ENCODE peak calls at places on chromosomes 11 and 22, in seven cellular contexts. R, Q, P, D, J, I and Z are unnamed samples.

GRCh38 chr11:65640483-65641207 is 2.7 kb downstream of the SIPA1 start:
- DNase-seq in R (no peak), Q (peak), P (peak), D (no peak), J (no peak), I (peak), Z (no peak)

GRCh38 chr22:33842421-33843094 is 77.7 kb downstream of the LARGE1 start:
- DNase-seq in R (no peak), Q (no peak), P (no peak), D (no peak), J (no peak), I (no peak), Z (no peak)

GRCh38 chr11:19393119-19393518 is 152.4 kb upstream of the E2F8 start:
- DNase-seq in R (no peak), Q (no peak), P (no peak), D (no peak), J (no peak), I (no peak), Z (no peak)

GRCh38 chr22:17860220-17860965 is 86.1 kb upstream of the BID start:
- DNase-seq in R (peak), Q (no peak), P (no peak), D (no peak), J (no peak), I (peak), Z (no peak)

GRCh38 chr11:86948733-86949132 is 6.5 kb downstream of the FZD4 start:
- DNase-seq in R (no peak), Q (no peak), P (no peak), D (no peak), J (no peak), I (no peak), Z (no peak)

GRCh38 chr11:17418437-17418836 is 30.0 kb upstream of the KCNJ11 start:
- DNase-seq in R (no peak), Q (no peak), P (no peak), D (no peak), J (no peak), I (no peak), Z (no peak)

GRCh38 chr11:117519590-117519989 is 191.9 kb downstream of the CEP164 start:
- DNase-seq in R (no peak), Q (no peak), P (no peak), D (no peak), J (no peak), I (no peak), Z (no peak)

GRCh38 chr22:30559889-30560288 is 13.3 kb upstream of the SEC14L6 start:
- DNase-seq in R (no peak), Q (no peak), P (no peak), D (no peak), J (no peak), I (no peak), Z (no peak)

GRCh38 chr11:103906291-103906850 is 130.1 kb upstream of the DDI1 start:
- DNase-seq in R (no peak), Q (no peak), P (no peak), D (no peak), J (no peak), I (no peak), Z (no peak)

GRCh38 chr11:27330633-27331270 is 32.3 kb downstream of the CCDC34 start:
- DNase-seq in R (no peak), Q (no peak), P (no peak), D (no peak), J (no peak), I (no peak), Z (no peak)

GRCh38 chr22:17481424-17481823 is 81.9 kb upstream of the SLC25A18 start:
- DNase-seq in R (no peak), Q (no peak), P (no peak), D (no peak), J (no peak), I (no peak), Z (no peak)

GRCh38 chr11:110044226-110044968 is 48.8 kb upstream of the ZC3H12C start:
- DNase-seq in R (no peak), Q (no peak), P (no peak), D (no peak), J (no peak), I (no peak), Z (no peak)

GRCh38 chr11:55457641-55458040 is 89.9 kb downstream of the OR4A15 start:
- DNase-seq in R (no peak), Q (no peak), P (no peak), D (no peak), J (peak), I (no peak), Z (no peak)

GRCh38 chr11:10295056-10295901 is 1.3 kb upstream of the SBF2 start:
- DNase-seq in R (no peak), Q (no peak), P (no peak), D (no peak), J (no peak), I (no peak), Z (no peak)

GRCh38 chr11:127042445-127042844 is 41.9 kb upstream of the KIRREL3 start:
- DNase-seq in R (no peak), Q (no peak), P (no peak), D (peak), J (no peak), I (no peak), Z (no peak)

GRCh38 chr11:12182650-12183511 is 72.5 kb downstream of the MICAL2 start:
- DNase-seq in R (peak), Q (peak), P (no peak), D (peak), J (no peak), I (no peak), Z (peak)

GRCh38 chr11:112023104-112023503 is 2.1 kb upstream of the DLAT start:
- DNase-seq in R (no peak), Q (no peak), P (no peak), D (no peak), J (no peak), I (no peak), Z (no peak)

GRCh38 chr11:8768625-8769333 is 86.2 kb downstream of the RPL27A start:
- DNase-seq in R (no peak), Q (peak), P (no peak), D (peak), J (no peak), I (no peak), Z (no peak)

GRCh38 chr11:63552921-63553320 is 10.3 kb downstream of the PLAAT2 start:
- DNase-seq in R (no peak), Q (no peak), P (no peak), D (no peak), J (no peak), I (no peak), Z (no peak)

GRCh38 chr22:31742115-31742514 is 7.8 kb downstream of the PRR14L start:
- DNase-seq in R (no peak), Q (no peak), P (no peak), D (no peak), J (no peak), I (no peak), Z (no peak)

GRCh38 chr22:44359496-44360110 is 46.9 kb upstream of the SHISAL1 start:
- DNase-seq in R (no peak), Q (no peak), P (peak), D (no peak), J (no peak), I (no peak), Z (no peak)

GRCh38 chr11:61880454-61880853 is 10.9 kb downstream of the FADS3 start:
- DNase-seq in R (no peak), Q (no peak), P (no peak), D (no peak), J (no peak), I (no peak), Z (no peak)

GRCh38 chr22:36086170-36086490 is 57.5 kb upstream of the RBFOX2 start:
- DNase-seq in R (no peak), Q (no peak), P (no peak), D (no peak), J (peak), I (no peak), Z (no peak)

GRCh38 chr11:112588252-112588668 is 327.6 kb upstream of the PLET1 start:
- DNase-seq in R (peak), Q (peak), P (no peak), D (peak), J (peak), I (peak), Z (peak)

GRCh38 chr22:39985383-39986045 is 9.2 kb upstream of the FAM83F start:
- DNase-seq in R (no peak), Q (no peak), P (peak), D (no peak), J (no peak), I (peak), Z (no peak)

GRCh38 chr11:82080160-82080559 is 653.5 kb downstream of the FAM181B start:
- DNase-seq in R (no peak), Q (no peak), P (no peak), D (no peak), J (no peak), I (no peak), Z (no peak)

GRCh38 chr11:2482745-2483144 is 37.9 kb downstream of the KCNQ1 start:
- DNase-seq in R (no peak), Q (no peak), P (peak), D (no peak), J (no peak), I (no peak), Z (no peak)

GRCh38 chr22:48676266-48677167 is 1151.2 kb downstream of the BRD1 start:
- DNase-seq in R (no peak), Q (no peak), P (no peak), D (no peak), J (no peak), I (no peak), Z (no peak)

GRCh38 chr11:77311701-77312100 is 10.2 kb upstream of the GDPD4 start:
- DNase-seq in R (no peak), Q (no peak), P (no peak), D (no peak), J (no peak), I (no peak), Z (no peak)

GRCh38 chr11:13114566-13115465 is 105.7 kb downstream of the RASSF10 start:
- DNase-seq in R (no peak), Q (no peak), P (no peak), D (no peak), J (no peak), I (no peak), Z (no peak)

GRCh38 chr11:2312232-2313042 is 10.6 kb downstream of the TSPAN32 start:
- DNase-seq in R (no peak), Q (no peak), P (peak), D (no peak), J (no peak), I (no peak), Z (peak)

GRCh38 chr11:45280449-45280848 is 5.7 kb downstream of the SYT13 start:
- DNase-seq in R (no peak), Q (no peak), P (no peak), D (no peak), J (peak), I (no peak), Z (no peak)

GRCh38 chr11:112620621-112621394 is 340.4 kb upstream of the NCAM1 start:
- DNase-seq in R (no peak), Q (no peak), P (no peak), D (no peak), J (no peak), I (no peak), Z (no peak)

GRCh38 chr11:73055655-73056354 is 86.3 kb downstream of the FCHSD2 start:
- DNase-seq in R (no peak), Q (no peak), P (no peak), D (no peak), J (no peak), I (no peak), Z (no peak)